ENCODE peak calls at places on chromosomes 4 and X, in six cellular contexts. S is GDM1; O is BJ; P is A172; E is psoas muscle; T is stimulated activated CD4-positive, alpha-beta T cell treated with anti-CD3 and anti-CD28 coated beads, Interleukin-15, amount 100 ng/mL, for 24 hours. W is an unnamed sample.

GRCh38 chrX:19888419-19888879 is 1.0 kb upstream of the SH3KBP1 start:
- DNase-seq in S (peak), O (peak), P (peak), E (no peak), T (peak), W (no peak)

GRCh38 chrX:65697915-65698796 is 30.7 kb downstream of the MSN start:
- DNase-seq in S (peak), O (no peak), P (peak), E (peak), T (peak), W (no peak)

GRCh38 chr4:30718021-30718888 is 1.9 kb upstream of the PCDH7 start:
- DNase-seq in S (no peak), O (no peak), P (peak), E (peak), T (peak), W (no peak)

GRCh38 chr4:79317711-79318110 is 8.2 kb downstream of the NAA11 start:
- DNase-seq in S (no peak), O (no peak), P (no peak), E (no peak), T (no peak), W (no peak)

GRCh38 chrX:76454456-76454927 is 27.0 kb downstream of the MAGEE1 start:
- DNase-seq in S (no peak), O (no peak), P (peak), E (no peak), T (no peak), W (no peak)

GRCh38 chr4:173252024-173252935 is 81.9 kb downstream of the HMGB2 start:
- DNase-seq in S (no peak), O (peak), P (peak), E (peak), T (peak), W (peak)

GRCh38 chr4:138897818-138898226 is 117.8 kb upstream of the NOCT start:
- DNase-seq in S (no peak), O (peak), P (peak), E (no peak), T (peak), W (no peak)

GRCh38 chr4:174259580-174259979 is 23.9 kb downstream of the FBXO8 start:
- DNase-seq in S (no peak), O (no peak), P (no peak), E (no peak), T (no peak), W (no peak)

GRCh38 chr4:24103434-24104168 is 213.8 kb upstream of the PPARGC1A start:
- DNase-seq in S (no peak), O (no peak), P (no peak), E (no peak), T (no peak), W (no peak)

GRCh38 chr4:184356366-184356765 is 118.0 kb downstream of the IRF2 start:
- DNase-seq in S (no peak), O (no peak), P (no peak), E (no peak), T (no peak), W (no peak)

GRCh38 chr4:12588572-12588971 is 895.6 kb downstream of the RAB28 start:
- DNase-seq in S (no peak), O (no peak), P (no peak), E (no peak), T (no peak), W (no peak)

GRCh38 chrX:21741378-21741777 is 16.5 kb downstream of the SMPX start:
- DNase-seq in S (no peak), O (no peak), P (no peak), E (no peak), T (no peak), W (no peak)

GRCh38 chr4:53365121-53365485 is 758 bp downstream of the SCFD2 start:
- DNase-seq in S (no peak), O (no peak), P (peak), E (no peak), T (peak), W (no peak)

GRCh38 chrX:71618303-71618721 is at the start of gene CXCR3:
- DNase-seq in S (peak), O (no peak), P (no peak), E (no peak), T (peak), W (no peak)

GRCh38 chr4:61572160-61572559 is 372.0 kb downstream of the ADGRL3 start:
- DNase-seq in S (no peak), O (no peak), P (peak), E (no peak), T (no peak), W (no peak)

GRCh38 chrX:136067097-136067496 is 80.2 kb upstream of the FHL1 start:
- DNase-seq in S (no peak), O (no peak), P (no peak), E (no peak), T (no peak), W (no peak)

GRCh38 chr4:176782794-176783193 is 9.9 kb downstream of the VEGFC start:
- DNase-seq in S (no peak), O (no peak), P (no peak), E (no peak), T (no peak), W (no peak)

GRCh38 chr4:37073226-37073840 is 171.2 kb upstream of the NWD2 start:
- DNase-seq in S (no peak), O (no peak), P (peak), E (no peak), T (no peak), W (no peak)

GRCh38 chr4:17805580-17805979 is 5.0 kb downstream of the DCAF16 start:
- DNase-seq in S (no peak), O (no peak), P (no peak), E (no peak), T (no peak), W (no peak)

GRCh38 chrX:153780678-153781427 is at the start of gene SRPK3:
- DNase-seq in S (no peak), O (no peak), P (peak), E (no peak), T (no peak), W (no peak)

GRCh38 chr4:18063079-18063478 is 41.5 kb upstream of the LCORL start:
- DNase-seq in S (no peak), O (no peak), P (no peak), E (no peak), T (no peak), W (no peak)

GRCh38 chr4:38278255-38278654 is 318.1 kb downstream of the PTTG2 start:
- DNase-seq in S (no peak), O (no peak), P (no peak), E (no peak), T (no peak), W (no peak)

GRCh38 chrX:38803286-38803608 is 2.0 kb downstream of the MID1IP1 start:
- DNase-seq in S (no peak), O (no peak), P (no peak), E (no peak), T (no peak), W (no peak)